ENCODE peak calls at places on chromosome 11, in nine cellular contexts. J is hepatocyte, X is fibroblast of lung, G is mammary epithelial cell, Z is endothelial cell of umbilical vein, E is H9, U is SK-N-SH, O is PC-3, W is OCI-LY7. L is an unnamed sample.

GRCh38 chr11:65779669-65779918 is 1.2 kb downstream of the AP5B1 start:
- DNase-seq in U (no peak), Z (no peak), E (no peak), W (no peak), X (no peak), J (no peak), G (no peak), O (no peak), L (no peak)

GRCh38 chr11:60265373-60266214 is 14.9 kb upstream of the MS4A4A start:
- DNase-seq in X (peak), O (peak), G (peak), E (no peak), Z (peak), U (peak), J (peak), W (peak), L (no peak)

GRCh38 chr11:110463153-110463552 is 33.4 kb downstream of the FDX1 start:
- DNase-seq in W (peak), J (peak), X (peak), O (peak), Z (peak), U (peak), E (peak), G (no peak), L (peak)

GRCh38 chr11:69704508-69705245 is 855 bp upstream of the FGF19 start:
- DNase-seq in Z (no peak), X (no peak), J (peak), E (peak), O (peak), G (no peak), W (no peak), U (peak), L (peak)

GRCh38 chr11:112498701-112499100 is 238.0 kb upstream of the PLET1 start:
- DNase-seq in Z (no peak), J (no peak), E (no peak), W (no peak), G (peak), O (peak), U (no peak), X (no peak), L (no peak)

GRCh38 chr11:64355078-64355940 is 3.7 kb upstream of the RPS6KA4 start:
- DNase-seq in G (peak), O (peak), E (peak), W (peak), U (peak), Z (peak), J (peak), X (peak), L (peak)

GRCh38 chr11:19777032-19777341 is 64.3 kb downstream of the NAV2 start:
- DNase-seq in J (peak), X (no peak), W (no peak), Z (no peak), E (peak), O (peak), U (peak), G (no peak), L (peak)

GRCh38 chr11:129593098-129593497 is 217.4 kb downstream of the BARX2 start:
- DNase-seq in G (peak), Z (no peak), U (no peak), W (no peak), X (no peak), E (no peak), O (peak), J (no peak), L (no peak)

GRCh38 chr11:56841210-56841810 is 92.8 kb upstream of the OR9G4 start:
- DNase-seq in O (peak), W (peak), J (peak), G (peak), E (peak), X (peak), U (peak), Z (peak), L (peak)

GRCh38 chr11:90220391-90220790 is 2.5 kb downstream of the CHORDC1 start:
- DNase-seq in W (no peak), J (no peak), X (peak), E (no peak), U (no peak), Z (peak), O (peak), G (peak), L (peak)

GRCh38 chr11:94997437-94997836 is 23.9 kb downstream of the KDM4D start:
- DNase-seq in U (no peak), W (no peak), X (no peak), O (peak), J (no peak), G (no peak), E (no peak), Z (no peak), L (peak)
- TF ChIP-seq CTCF in U (peak), W (peak), X (no peak), O (peak), J (no peak), G (no peak), E (peak), Z (no peak), L (no peak)

DNA sequence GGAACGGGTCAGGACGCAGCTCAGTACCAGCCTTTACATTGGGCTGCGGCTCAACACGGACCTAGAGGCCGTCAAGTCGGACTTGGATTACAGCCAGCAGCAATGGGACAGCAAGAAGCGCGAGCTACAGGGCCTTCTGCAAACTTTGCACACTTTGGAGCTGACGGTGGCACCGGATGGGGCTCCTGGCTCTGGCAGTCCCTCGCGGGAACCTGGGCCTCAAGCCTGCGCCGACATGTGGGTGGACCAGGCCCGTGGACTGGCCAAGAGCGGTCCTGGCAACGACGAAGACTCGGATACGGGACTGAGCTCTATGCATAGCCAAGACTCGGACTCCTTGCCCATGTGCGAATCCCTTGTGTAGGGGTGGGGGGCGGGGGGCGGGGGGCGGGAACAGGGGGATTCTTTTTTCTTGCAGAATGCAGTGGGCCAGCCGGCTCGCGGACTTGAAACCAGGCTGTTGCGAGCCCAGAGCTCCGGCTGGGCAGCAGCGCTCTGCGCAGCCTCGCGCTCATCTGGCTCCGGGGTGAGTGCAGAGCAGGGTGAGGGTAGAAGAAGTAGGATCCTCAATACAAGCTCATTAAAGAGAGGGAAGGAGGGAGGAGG is 1.7 kb downstream of the RASSF10 start:
- DNase-seq in J (peak), G (peak), E (peak), W (no peak), U (peak), Z (peak), X (no peak), O (no peak), L (no peak)
- H2AFZ ChIP-seq in J (peak), G (peak), E (no peak), W (no peak), U (no peak), Z (no peak), X (no peak), O (no peak), L (no peak)

GRCh38 chr11:78196661-78197091 is 8.0 kb downstream of the USP35 start:
- DNase-seq in G (no peak), E (no peak), W (no peak), X (no peak), O (no peak), U (no peak), J (no peak), Z (no peak), L (no peak)
- TF ChIP-seq CTCF in G (no peak), E (no peak), W (no peak), X (no peak), O (no peak), U (no peak), J (no peak), Z (no peak), L (no peak)

GRCh38 chr11:72413914-72414628 is 20.3 kb downstream of the CLPB start:
- DNase-seq in G (peak), O (peak), E (peak), X (peak), J (peak), Z (peak), W (peak), U (peak), L (peak)
- H2AFZ ChIP-seq in G (no peak), O (no peak), E (no peak), X (no peak), J (no peak), Z (no peak), W (no peak), U (no peak), L (no peak)

GRCh38 chr11:11163669-11164377 is 189.2 kb downstream of the CSNK2A3 start:
- DNase-seq in J (no peak), O (no peak), W (no peak), U (no peak), X (no peak), G (no peak), Z (no peak), E (no peak), L (no peak)

GRCh38 chr11:11167806-11168205 is 185.2 kb downstream of the CSNK2A3 start:
- DNase-seq in W (no peak), J (no peak), O (no peak), U (no peak), E (no peak), X (no peak), Z (no peak), G (no peak), L (no peak)

DNA sequence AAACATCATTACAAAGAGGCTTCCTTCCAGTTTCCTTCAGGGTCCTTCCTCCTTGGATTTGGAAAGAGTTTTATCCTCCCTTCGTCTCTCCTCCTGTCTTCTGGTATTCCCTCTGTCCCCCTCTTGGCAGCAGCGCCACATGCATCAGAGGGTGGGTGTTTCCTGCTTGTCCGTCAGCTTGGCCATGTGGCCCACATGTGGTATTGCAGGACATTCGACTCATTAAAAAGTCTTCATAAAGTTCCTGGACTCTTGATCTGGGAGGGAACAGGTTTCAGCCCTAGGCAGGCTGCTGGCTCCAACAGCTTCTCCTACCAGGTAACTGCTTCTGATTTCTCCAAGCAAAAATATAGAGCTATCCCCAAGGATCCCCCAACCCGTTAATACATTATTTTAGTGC is 189.8 kb downstream of the CSNK2A3 start:
- DNase-seq in U (peak), E (peak), G (no peak), O (peak), J (no peak), X (no peak), Z (no peak), W (peak), L (peak)
- TF ChIP-seq CTCF in U (peak), E (peak), G (peak), O (peak), J (peak), X (no peak), Z (no peak), W (no peak), L (peak)

GRCh38 chr11:134389464-134390180 is 22.4 kb downstream of the B3GAT1 start:
- DNase-seq in J (no peak), O (no peak), U (no peak), X (no peak), E (no peak), W (no peak), Z (no peak), G (no peak), L (no peak)
- H2AFZ ChIP-seq in J (no peak), O (no peak), U (no peak), X (no peak), E (no peak), W (no peak), Z (no peak), G (no peak), L (no peak)

GRCh38 chr11:124415356-124415923 is 9.2 kb downstream of the OR8B4 start:
- DNase-seq in E (no peak), Z (peak), U (no peak), W (peak), J (peak), O (peak), G (no peak), X (peak), L (no peak)
- TF ChIP-seq CTCF in E (peak), Z (peak), U (peak), W (peak), J (peak), O (peak), G (peak), X (peak), L (peak)